ENCODE peak calls at places on chromosomes 16 and 17, in five cellular contexts. H is activated naive CD4-positive, alpha-beta T cell; F is lower leg skin; Q is anterior cingulate cortex; C is CD8-positive, alpha-beta T cell. I is an unnamed sample.

GRCh38 chr16:324451-325334 is 27.8 kb downstream of the AXIN1 start:
- DNase-seq in F (no peak), C (peak; percentile 72), Q (no peak), H (peak; percentile 24), I (no peak)

GRCh38 chr16:11913425-11914079 is 2.2 kb downstream of the GSPT1 start:
- DNase-seq in C (peak; percentile 29), F (no peak), Q (no peak), H (no peak), I (no peak)

GRCh38 chr16:2224183-2224486 is 744 bp downstream of the E4F1 start:
- DNase-seq in F (no peak), Q (no peak), H (no peak), C (no peak), I (no peak)

GRCh38 chr17:78803161-78803845 is 21.2 kb upstream of the CYTH1 start:
- DNase-seq in Q (no peak), C (no peak), H (no peak), F (no peak), I (no peak)

GRCh38 chr17:47713980-47714689 is 18.9 kb upstream of the TBX21 start:
- DNase-seq in C (no peak), H (no peak), F (no peak), Q (no peak), I (no peak)

GRCh38 chr17:17106716-17107115 is 64.5 kb downstream of the MPRIP start:
- DNase-seq in H (no peak), Q (no peak), C (no peak), F (no peak), I (no peak)

GRCh38 chr17:74027539-74027938 is 175.9 kb upstream of the RPL38 start:
- DNase-seq in Q (no peak), C (no peak), F (no peak), H (no peak), I (no peak)

GRCh38 chr17:59371426-59372099 is 40.1 kb downstream of the YPEL2 start:
- DNase-seq in C (no peak), F (peak; percentile 89), H (no peak), Q (no peak), I (no peak)

GRCh38 chr17:10624966-10625365 is 32.1 kb downstream of the MYH3 start:
- DNase-seq in H (no peak), F (no peak), Q (no peak), C (no peak), I (no peak)

GRCh38 chr16:85579199-85579598 is 33.9 kb upstream of the GSE1 start:
- DNase-seq in Q (no peak), H (no peak), F (no peak), C (no peak), I (no peak)

GRCh38 chr16:57185446-57185944 is 344 bp downstream of the PSME3IP1 start:
- DNase-seq in F (peak; percentile 90), H (no peak), Q (no peak), C (no peak), I (peak; percentile 53)

GRCh38 chr16:19694989-19695388 is 23.0 kb downstream of the KNOP1 start:
- DNase-seq in H (no peak), C (no peak), Q (no peak), F (no peak), I (no peak)

GRCh38 chr16:53094013-53094630 is 39.3 kb downstream of the CHD9 start:
- DNase-seq in C (peak; percentile 15), H (no peak), Q (no peak), F (peak; percentile 92), I (peak; percentile 82)

GRCh38 chr17:28468781-28469180 is 4.7 kb upstream of the SLC13A2 start:
- DNase-seq in H (no peak), C (no peak), Q (no peak), F (no peak), I (no peak)

GRCh38 chr17:77445908-77446535 is 305.3 kb downstream of the SEC14L1 start:
- DNase-seq in F (no peak), Q (no peak), C (peak; percentile 76), H (no peak), I (peak; percentile 77)

GRCh38 chr16:15899538-15900100 is 11.2 kb upstream of the CEP20 start:
- DNase-seq in C (no peak), Q (no peak), H (no peak), F (no peak), I (peak; percentile 69)

GRCh38 chr17:14156689-14157088 is 80.0 kb downstream of the CDRT15 start:
- DNase-seq in C (no peak), F (no peak), H (no peak), Q (no peak), I (no peak)

GRCh38 chr17:17303010-17303846 is at the start of gene NT5M:
- DNase-seq in H (peak; percentile 23), Q (peak; percentile 74), C (peak; percentile 70), F (peak; percentile 94), I (peak; percentile 79)

GRCh38 chr16:32116080-32116479 is 137.0 kb upstream of the TP53TG3D start:
- DNase-seq in H (no peak), Q (no peak), C (no peak), F (no peak), I (no peak)

GRCh38 chr16:20504418-20504817 is 53.1 kb downstream of the ACSM2A start:
- DNase-seq in H (no peak), Q (no peak), F (no peak), C (no peak), I (no peak)

GRCh38 chr16:3175157-3176153 is 12.5 kb upstream of the OR1F1 start:
- DNase-seq in C (no peak), H (no peak), Q (no peak), F (no peak), I (no peak)

GRCh38 chr16:47848481-47849109 is 307.2 kb downstream of the ABCC12 start:
- DNase-seq in F (no peak), Q (peak; percentile 20), C (no peak), H (no peak), I (no peak)

GRCh38 chr17:41919840-41920579 is 1.3 kb upstream of the ACLY start:
- DNase-seq in F (no peak), H (no peak), Q (no peak), C (no peak), I (no peak)